ENCODE peak calls at places on chromosomes 7 and 10, in seven cellular contexts. One of them, this sample, is unnamed.
A peak's percentile ranks its signal among the peaks of the same experiment; 100 is the strongest.

GRCh38 chr7:157795199-157795598 is 458.4 kb downstream of the DNAJB6 start:
- DNase-seq in tibial nerve: no peak
- DNase-seq in pancreas: no peak
- DNase-seq in endothelial cell of umbilical vein: no peak
- DNase-seq in HepG2: no peak
- DNase-seq in brain microvascular endothelial cell: peak; percentile 24
- DNase-seq in Panc1: no peak
- DNase-seq in this sample: no peak

GRCh38 chr7:136514776-136515175 is 353.7 kb upstream of the CHRM2 start:
- DNase-seq in tibial nerve: no peak
- DNase-seq in HepG2: no peak
- DNase-seq in endothelial cell of umbilical vein: no peak
- DNase-seq in Panc1: no peak
- DNase-seq in pancreas: no peak
- DNase-seq in brain microvascular endothelial cell: no peak
- DNase-seq in this sample: no peak

GRCh38 chr10:28130267-28130666 is 131.4 kb upstream of the ODAD2 start:
- DNase-seq in tibial nerve: no peak
- DNase-seq in Panc1: no peak
- DNase-seq in pancreas: no peak
- DNase-seq in endothelial cell of umbilical vein: peak; percentile 79
- DNase-seq in brain microvascular endothelial cell: peak; percentile 78
- DNase-seq in HepG2: no peak
- DNase-seq in this sample: no peak

GRCh38 chr10:79038841-79039201 is 29.9 kb upstream of the ZMIZ1 start:
- DNase-seq in pancreas: no peak
- DNase-seq in tibial nerve: no peak
- DNase-seq in brain microvascular endothelial cell: no peak
- DNase-seq in Panc1: no peak
- DNase-seq in HepG2: no peak
- DNase-seq in endothelial cell of umbilical vein: no peak
- DNase-seq in this sample: no peak

GRCh38 chr10:30493609-30494530 is 59.9 kb downstream of the MAP3K8 start:
- DNase-seq in endothelial cell of umbilical vein: no peak
- DNase-seq in Panc1: no peak
- DNase-seq in brain microvascular endothelial cell: peak; percentile 68
- DNase-seq in pancreas: no peak
- DNase-seq in tibial nerve: peak; percentile 44
- DNase-seq in HepG2: peak; percentile 60
- DNase-seq in this sample: peak; percentile 61

GRCh38 chr7:22551768-22552513 is 52.0 kb upstream of the STEAP1B start:
- DNase-seq in brain microvascular endothelial cell: no peak
- DNase-seq in HepG2: no peak
- DNase-seq in Panc1: no peak
- DNase-seq in endothelial cell of umbilical vein: no peak
- DNase-seq in pancreas: no peak
- DNase-seq in tibial nerve: no peak
- DNase-seq in this sample: no peak

GRCh38 chr7:36971515-36972139 is 247.3 kb upstream of the AOAH start:
- DNase-seq in brain microvascular endothelial cell: no peak
- DNase-seq in pancreas: peak; percentile 45
- DNase-seq in tibial nerve: no peak
- DNase-seq in HepG2: peak; percentile 99
- DNase-seq in endothelial cell of umbilical vein: no peak
- DNase-seq in Panc1: no peak
- DNase-seq in this sample: no peak

GRCh38 chr7:147547252-147547897 is 1043.2 kb upstream of the C7orf33 start:
- DNase-seq in brain microvascular endothelial cell: no peak
- DNase-seq in HepG2: peak; percentile 10
- DNase-seq in endothelial cell of umbilical vein: no peak
- DNase-seq in tibial nerve: no peak
- DNase-seq in Panc1: no peak
- DNase-seq in pancreas: peak; percentile 15
- DNase-seq in this sample: no peak

GRCh38 chr7:145850636-145851035 is 266.0 kb upstream of the CNTNAP2 start:
- DNase-seq in HepG2: no peak
- DNase-seq in tibial nerve: no peak
- DNase-seq in brain microvascular endothelial cell: no peak
- DNase-seq in Panc1: no peak
- DNase-seq in endothelial cell of umbilical vein: no peak
- DNase-seq in pancreas: no peak
- DNase-seq in this sample: no peak

GRCh38 chr7:75762350-75762917 is 9.6 kb downstream of the CCL26 start:
- DNase-seq in pancreas: no peak
- DNase-seq in HepG2: peak; percentile 59
- DNase-seq in endothelial cell of umbilical vein: peak; percentile 58
- DNase-seq in Panc1: peak; percentile 62
- DNase-seq in tibial nerve: no peak
- DNase-seq in brain microvascular endothelial cell: peak; percentile 25
- DNase-seq in this sample: no peak

GRCh38 chr7:80450621-80451308 is 61.1 kb downstream of the GNAT3 start:
- DNase-seq in endothelial cell of umbilical vein: no peak
- DNase-seq in brain microvascular endothelial cell: no peak
- DNase-seq in pancreas: no peak
- DNase-seq in HepG2: peak; percentile 32
- DNase-seq in tibial nerve: no peak
- DNase-seq in Panc1: no peak
- DNase-seq in this sample: no peak

GRCh38 chr7:105339404-105340316 is 49.1 kb downstream of the SRPK2 start:
- DNase-seq in tibial nerve: no peak
- DNase-seq in HepG2: no peak
- DNase-seq in Panc1: no peak
- DNase-seq in pancreas: peak; percentile 30
- DNase-seq in brain microvascular endothelial cell: no peak
- DNase-seq in endothelial cell of umbilical vein: peak; percentile 19
- DNase-seq in this sample: no peak

GRCh38 chr7:44431091-44431608 is 59.3 kb downstream of the NUDCD3 start:
- DNase-seq in tibial nerve: no peak
- DNase-seq in HepG2: peak; percentile 31
- DNase-seq in brain microvascular endothelial cell: no peak
- DNase-seq in pancreas: peak; percentile 9
- DNase-seq in endothelial cell of umbilical vein: peak; percentile 19
- DNase-seq in Panc1: no peak
- DNase-seq in this sample: peak; percentile 41
- TF ChIP-seq CTCF in tibial nerve: no peak
- TF ChIP-seq CTCF in HepG2: peak; percentile 60
- TF ChIP-seq CTCF in brain microvascular endothelial cell: peak; percentile 42
- TF ChIP-seq CTCF in pancreas: no peak
- TF ChIP-seq CTCF in endothelial cell of umbilical vein: no peak
- TF ChIP-seq CTCF in Panc1: peak; percentile 54
- TF ChIP-seq CTCF in this sample: no peak

GRCh38 chr7:44390701-44391100 is 65.3 kb upstream of the CAMK2B start:
- DNase-seq in brain microvascular endothelial cell: no peak
- DNase-seq in pancreas: no peak
- DNase-seq in endothelial cell of umbilical vein: no peak
- DNase-seq in HepG2: no peak
- DNase-seq in tibial nerve: no peak
- DNase-seq in Panc1: no peak
- DNase-seq in this sample: peak; percentile 2

GRCh38 chr7:44391171-44391570 is 65.8 kb upstream of the CAMK2B start:
- DNase-seq in tibial nerve: no peak
- DNase-seq in brain microvascular endothelial cell: no peak
- DNase-seq in Panc1: no peak
- DNase-seq in pancreas: no peak
- DNase-seq in HepG2: no peak
- DNase-seq in endothelial cell of umbilical vein: no peak
- DNase-seq in this sample: no peak

GRCh38 chr7:44393238-44394111 is 68.1 kb upstream of the CAMK2B start:
- DNase-seq in Panc1: no peak
- DNase-seq in brain microvascular endothelial cell: no peak
- DNase-seq in endothelial cell of umbilical vein: no peak
- DNase-seq in pancreas: no peak
- DNase-seq in HepG2: no peak
- DNase-seq in tibial nerve: no peak
- DNase-seq in this sample: no peak

GRCh38 chr7:44392618-44393010 is 67.2 kb upstream of the CAMK2B start:
- DNase-seq in endothelial cell of umbilical vein: no peak
- DNase-seq in brain microvascular endothelial cell: no peak
- DNase-seq in HepG2: no peak
- DNase-seq in pancreas: no peak
- DNase-seq in tibial nerve: no peak
- DNase-seq in Panc1: no peak
- DNase-seq in this sample: no peak

GRCh38 chr7:44391746-44392617 is 66.6 kb upstream of the CAMK2B start:
- DNase-seq in brain microvascular endothelial cell: no peak
- DNase-seq in endothelial cell of umbilical vein: no peak
- DNase-seq in pancreas: no peak
- DNase-seq in HepG2: no peak
- DNase-seq in Panc1: no peak
- DNase-seq in tibial nerve: no peak
- DNase-seq in this sample: no peak
- H3K36me3 ChIP-seq in brain microvascular endothelial cell: peaks cover 22% of the 10 kb centered on the region
- H3K36me3 ChIP-seq in endothelial cell of umbilical vein: peaks cover 7% of the 10 kb centered on the region
- H3K36me3 ChIP-seq in pancreas: no peaks in the 10 kb centered on the region
- H3K36me3 ChIP-seq in HepG2: peaks cover 21% of the 10 kb centered on the region
- H3K36me3 ChIP-seq in Panc1: peaks cover 4% of the 10 kb centered on the region
- H3K36me3 ChIP-seq in tibial nerve: peaks cover 75% of the 10 kb centered on the region
- H3K36me3 ChIP-seq in this sample: peaks cover 64% of the 10 kb centered on the region

DNA sequence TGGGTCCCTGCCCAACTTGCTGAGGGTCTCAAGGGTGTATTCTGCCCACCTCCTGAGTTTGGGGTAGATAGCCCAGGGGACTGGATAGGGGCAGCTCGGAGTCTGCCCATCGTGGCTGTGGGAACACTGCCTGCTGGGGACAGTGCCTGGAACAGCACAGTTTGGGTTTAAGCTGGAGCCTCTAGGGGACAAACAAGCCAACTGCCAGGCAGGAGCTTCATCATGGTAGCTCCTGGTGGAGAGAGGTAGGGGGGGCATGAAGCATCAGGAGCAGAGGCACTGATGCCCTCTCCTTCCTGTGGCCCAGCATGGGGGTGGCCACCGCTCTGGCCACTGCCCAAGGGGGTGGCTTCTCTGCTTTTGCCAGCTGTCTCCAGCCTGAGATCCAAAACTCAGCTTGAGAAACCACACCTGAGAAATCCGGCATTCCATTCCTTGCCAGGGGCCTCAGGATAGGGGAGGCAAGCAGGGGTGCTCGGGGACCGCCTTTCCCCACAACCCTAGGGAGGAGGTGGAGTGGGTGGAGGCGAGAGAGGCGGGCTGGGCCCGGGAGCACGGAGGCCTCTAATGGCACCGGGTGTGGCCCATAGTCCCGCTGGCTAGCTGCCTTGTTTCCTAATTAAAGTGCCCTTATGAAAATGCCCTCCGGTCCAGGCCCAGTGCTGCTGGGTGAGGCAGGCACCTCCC is 47.6 kb downstream of the UNC5B start:
- DNase-seq in tibial nerve: no peak
- DNase-seq in HepG2: no peak
- DNase-seq in endothelial cell of umbilical vein: no peak
- DNase-seq in pancreas: no peak
- DNase-seq in brain microvascular endothelial cell: no peak
- DNase-seq in Panc1: no peak
- DNase-seq in this sample: peak; percentile 68
- H3K4me3 ChIP-seq in tibial nerve: no peak overlapping the region
- H3K4me3 ChIP-seq in HepG2: no peak overlapping the region
- H3K4me3 ChIP-seq in endothelial cell of umbilical vein: no peak overlapping the region
- H3K4me3 ChIP-seq in pancreas: no peak overlapping the region
- H3K4me3 ChIP-seq in brain microvascular endothelial cell: no peak overlapping the region
- H3K4me3 ChIP-seq in Panc1: no peak overlapping the region
- H3K4me3 ChIP-seq in this sample: no peak overlapping the region

GRCh38 chr7:25843467-25843866 is 308.5 kb upstream of the NFE2L3 start:
- DNase-seq in Panc1: no peak
- DNase-seq in tibial nerve: no peak
- DNase-seq in endothelial cell of umbilical vein: no peak
- DNase-seq in HepG2: no peak
- DNase-seq in brain microvascular endothelial cell: no peak
- DNase-seq in pancreas: no peak
- DNase-seq in this sample: no peak
- TF ChIP-seq CTCF in Panc1: peak; percentile 14
- TF ChIP-seq CTCF in tibial nerve: no peak
- TF ChIP-seq CTCF in endothelial cell of umbilical vein: no peak
- TF ChIP-seq CTCF in HepG2: peak; percentile 5
- TF ChIP-seq CTCF in brain microvascular endothelial cell: peak; percentile 54
- TF ChIP-seq CTCF in pancreas: no peak
- TF ChIP-seq CTCF in this sample: no peak

GRCh38 chr7:153224890-153225289 is 465.3 kb downstream of the ACTR3B start:
- DNase-seq in Panc1: no peak
- DNase-seq in HepG2: no peak
- DNase-seq in endothelial cell of umbilical vein: no peak
- DNase-seq in brain microvascular endothelial cell: no peak
- DNase-seq in tibial nerve: no peak
- DNase-seq in pancreas: no peak
- DNase-seq in this sample: no peak
- H3K36me3 ChIP-seq in Panc1: no peaks in the 10 kb centered on the region
- H3K36me3 ChIP-seq in HepG2: no peaks in the 10 kb centered on the region
- H3K36me3 ChIP-seq in endothelial cell of umbilical vein: no peaks in the 10 kb centered on the region
- H3K36me3 ChIP-seq in brain microvascular endothelial cell: no peaks in the 10 kb centered on the region
- H3K36me3 ChIP-seq in tibial nerve: no peaks in the 10 kb centered on the region
- H3K36me3 ChIP-seq in pancreas: no peaks in the 10 kb centered on the region
- H3K36me3 ChIP-seq in this sample: no peaks in the 10 kb centered on the region

GRCh38 chr10:92747066-92747465 is 57.3 kb downstream of the HHEX start:
- DNase-seq in Panc1: no peak
- DNase-seq in HepG2: no peak
- DNase-seq in brain microvascular endothelial cell: no peak
- DNase-seq in pancreas: no peak
- DNase-seq in tibial nerve: no peak
- DNase-seq in endothelial cell of umbilical vein: no peak
- DNase-seq in this sample: no peak

GRCh38 chr10:92747600-92747999 is 57.8 kb downstream of the HHEX start:
- DNase-seq in Panc1: no peak
- DNase-seq in brain microvascular endothelial cell: no peak
- DNase-seq in tibial nerve: no peak
- DNase-seq in pancreas: no peak
- DNase-seq in HepG2: peak; percentile 47
- DNase-seq in endothelial cell of umbilical vein: no peak
- DNase-seq in this sample: no peak

GRCh38 chr10:92740762-92741161 is 51.0 kb downstream of the HHEX start:
- DNase-seq in HepG2: no peak
- DNase-seq in pancreas: no peak
- DNase-seq in tibial nerve: no peak
- DNase-seq in endothelial cell of umbilical vein: no peak
- DNase-seq in brain microvascular endothelial cell: peak; percentile 29
- DNase-seq in Panc1: no peak
- DNase-seq in this sample: no peak

GRCh38 chr10:92737484-92737883 is 47.7 kb downstream of the HHEX start:
- DNase-seq in Panc1: no peak
- DNase-seq in HepG2: peak; percentile 27
- DNase-seq in brain microvascular endothelial cell: no peak
- DNase-seq in tibial nerve: no peak
- DNase-seq in pancreas: no peak
- DNase-seq in endothelial cell of umbilical vein: no peak
- DNase-seq in this sample: no peak

GRCh38 chr10:92742331-92743228 is 52.8 kb downstream of the HHEX start:
- DNase-seq in brain microvascular endothelial cell: no peak
- DNase-seq in Panc1: no peak
- DNase-seq in endothelial cell of umbilical vein: no peak
- DNase-seq in HepG2: no peak
- DNase-seq in pancreas: no peak
- DNase-seq in tibial nerve: no peak
- DNase-seq in this sample: no peak
- H3K4me3 ChIP-seq in brain microvascular endothelial cell: no peak overlapping the region
- H3K4me3 ChIP-seq in Panc1: no peak overlapping the region
- H3K4me3 ChIP-seq in endothelial cell of umbilical vein: no peak overlapping the region
- H3K4me3 ChIP-seq in HepG2: no peak overlapping the region
- H3K4me3 ChIP-seq in pancreas: no peak overlapping the region
- H3K4me3 ChIP-seq in tibial nerve: no peak overlapping the region
- H3K4me3 ChIP-seq in this sample: no peak overlapping the region

DNA sequence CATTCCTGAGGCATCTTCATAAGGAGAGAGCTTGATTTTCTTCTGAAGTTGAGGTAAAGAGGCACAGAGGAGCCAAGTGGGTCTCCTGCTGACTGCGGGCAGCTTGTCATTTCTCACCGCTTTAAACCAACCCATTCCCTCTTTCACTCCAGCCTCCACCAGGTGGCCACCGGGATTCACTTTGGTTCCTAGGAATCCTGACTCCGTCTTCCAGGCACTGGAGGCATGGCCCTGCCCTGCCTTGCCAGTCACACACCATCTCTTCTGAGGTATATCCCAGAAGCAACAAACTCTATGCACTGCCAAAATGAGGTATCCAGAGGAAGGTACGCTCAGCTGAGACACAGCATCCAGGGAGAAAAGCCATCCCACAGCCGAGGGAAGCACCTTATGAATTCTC is 280.8 kb downstream of the TNS3 start:
- DNase-seq in HepG2: no peak
- DNase-seq in pancreas: no peak
- DNase-seq in endothelial cell of umbilical vein: no peak
- DNase-seq in brain microvascular endothelial cell: no peak
- DNase-seq in tibial nerve: no peak
- DNase-seq in Panc1: no peak
- DNase-seq in this sample: no peak
- TF ChIP-seq CTCF in HepG2: peak; percentile 8
- TF ChIP-seq CTCF in pancreas: no peak
- TF ChIP-seq CTCF in endothelial cell of umbilical vein: no peak
- TF ChIP-seq CTCF in brain microvascular endothelial cell: peak; percentile 56
- TF ChIP-seq CTCF in tibial nerve: no peak
- TF ChIP-seq CTCF in Panc1: no peak
- TF ChIP-seq CTCF in this sample: no peak